ENCODE peak calls at places on chromosomes 1 and 21, in seven cellular contexts. G is IMR-90, E is colonic mucosa, L is heart right ventricle, V is cardiac fibroblast, S is AG04449, O is lower lobe of right lung. I is an unnamed sample.

GRCh38 chr1:149899460-149900284 is at the start of gene BOLA1:
- DNase-seq in G (peak), V (peak), S (no peak), O (peak), E (peak), L (peak), I (peak)

GRCh38 chr1:45205910-45206721 is at the start of gene ZSWIM5:
- DNase-seq in S (no peak), L (peak), E (peak), G (peak), V (peak), O (peak), I (peak)

GRCh38 chr1:3530086-3530930 is 75.8 kb downstream of the ARHGEF16 start:
- DNase-seq in V (no peak), S (no peak), O (no peak), E (peak), L (no peak), G (no peak), I (peak)

GRCh38 chr1:101971309-101971708 is 25.4 kb downstream of the OLFM3 start:
- DNase-seq in V (peak), L (no peak), S (no peak), G (peak), E (no peak), O (no peak), I (no peak)

GRCh38 chr1:160953030-160953429 is 1.6 kb downstream of the ITLN2 start:
- DNase-seq in V (peak), L (no peak), E (no peak), S (no peak), O (no peak), G (no peak), I (peak)

GRCh38 chr1:180208264-180208663 is 21.8 kb upstream of the LHX4 start:
- DNase-seq in V (no peak), L (no peak), G (no peak), O (peak), E (no peak), S (no peak), I (no peak)

GRCh38 chr1:245060684-245061374 is 94.0 kb upstream of the KIF26B start:
- DNase-seq in G (peak), E (peak), V (peak), L (no peak), S (no peak), O (no peak), I (peak)

GRCh38 chr1:17292299-17293198 is 15.4 kb upstream of the PADI4 start:
- DNase-seq in O (no peak), L (no peak), S (no peak), V (no peak), E (no peak), G (no peak), I (no peak)

GRCh38 chr1:119081267-119081666 is 59.2 kb downstream of the WARS2 start:
- DNase-seq in G (peak), V (peak), O (no peak), S (no peak), E (no peak), L (no peak), I (peak)

GRCh38 chr1:55580845-55581332 is 365.7 kb upstream of the USP24 start:
- DNase-seq in O (no peak), E (no peak), V (peak), L (no peak), S (peak), G (peak), I (peak)

GRCh38 chr1:109249654-109250401 is 489 bp downstream of the CELSR2 start:
- DNase-seq in S (no peak), V (no peak), O (no peak), E (no peak), G (no peak), L (no peak), I (no peak)

GRCh38 chr1:46530791-46531409 is 20.5 kb downstream of the KNCN start:
- DNase-seq in S (no peak), E (no peak), O (no peak), L (no peak), G (no peak), V (no peak), I (no peak)

GRCh38 chr1:25148673-25149300 is 83.5 kb downstream of the SYF2 start:
- DNase-seq in E (peak), G (no peak), S (no peak), L (no peak), V (peak), O (no peak), I (no peak)

GRCh38 chr1:53616927-53617326 is 122.0 kb downstream of the GLIS1 start:
- DNase-seq in S (no peak), G (peak), E (no peak), L (no peak), O (no peak), V (no peak), I (peak)

GRCh38 chr1:32636793-32637561 is 13.4 kb downstream of the ZBTB8OS start:
- DNase-seq in S (no peak), V (no peak), L (no peak), O (peak), E (no peak), G (no peak), I (no peak)

GRCh38 chr1:202283379-202283844 is 58.3 kb downstream of the UBE2T start:
- DNase-seq in G (peak), V (peak), E (no peak), S (peak), L (no peak), O (no peak), I (peak)

GRCh38 chr1:36515315-36516138 is 32.8 kb upstream of the CSF3R start:
- DNase-seq in S (no peak), V (no peak), O (no peak), G (no peak), L (no peak), E (no peak), I (no peak)

GRCh38 chr1:198472123-198472522 is 68.4 kb downstream of the ATP6V1G3 start:
- DNase-seq in G (no peak), L (no peak), O (no peak), E (no peak), V (no peak), S (no peak), I (no peak)

GRCh38 chr1:36224537-36225297 is 474 bp downstream of the THRAP3 start:
- DNase-seq in E (peak), S (no peak), G (peak), L (peak), V (peak), O (peak), I (peak)

GRCh38 chr1:197598935-197599334 is 176.3 kb downstream of the DENND1B start:
- DNase-seq in G (no peak), E (no peak), V (no peak), O (no peak), S (no peak), L (no peak), I (no peak)

GRCh38 chr21:26961704-26962103 is 5.2 kb downstream of the ADAMTS5 start:
- DNase-seq in L (no peak), G (no peak), O (no peak), V (no peak), S (no peak), E (peak), I (no peak)

GRCh38 chr1:15702722-15703550 is 18.8 kb downstream of the PLEKHM2 start:
- DNase-seq in G (peak), E (no peak), O (no peak), V (no peak), L (no peak), S (no peak), I (no peak)
- TF ChIP-seq CTCF in G (peak), E (no peak), O (peak), V (peak), L (no peak), S (peak), I (peak)

DNA sequence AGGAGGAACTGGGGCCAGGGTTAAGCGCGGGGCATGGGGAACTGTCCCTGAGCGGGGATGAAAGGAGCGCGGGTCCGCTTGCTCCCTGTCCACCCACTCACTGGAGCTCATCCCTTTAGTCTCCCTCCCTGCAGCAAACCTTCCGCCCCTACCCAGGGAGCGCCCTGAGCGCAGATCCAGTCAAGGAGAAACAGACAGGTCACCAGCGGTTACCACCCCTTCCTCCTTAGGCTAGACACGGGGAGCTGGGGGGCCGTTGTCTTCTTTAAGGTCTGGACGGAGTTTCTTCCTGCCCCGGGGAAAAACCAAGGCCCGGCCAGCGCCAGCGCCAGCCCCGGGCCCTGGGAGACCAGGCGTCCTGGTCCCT is 966 bp downstream of the WNT4 start:
- DNase-seq in E (no peak), O (no peak), V (no peak), G (no peak), L (no peak), S (no peak), I (no peak)
- H3K4me3 ChIP-seq in E (peak), O (peak), V (no peak), G (no peak), L (no peak), S (no peak), I (no peak)

DNA sequence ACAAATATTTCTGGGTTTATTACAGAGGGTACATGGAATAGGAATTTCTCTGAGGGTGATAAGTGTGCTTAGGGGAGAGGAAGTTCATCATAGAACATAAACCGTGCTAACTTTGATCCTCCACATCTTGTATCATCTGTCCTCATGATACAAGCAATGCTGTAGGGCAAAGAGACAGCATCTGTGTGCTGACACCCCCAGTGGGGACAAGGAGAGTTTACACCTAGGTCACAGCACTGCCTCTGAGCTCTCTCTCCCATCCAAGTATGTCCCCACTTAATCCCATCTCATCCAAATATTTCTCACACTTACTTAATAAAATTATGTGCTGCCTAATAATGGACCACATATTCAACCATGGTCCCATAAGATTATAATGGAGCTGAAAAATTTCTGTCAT is 4.3 kb upstream of the TEDDM1 start:
- DNase-seq in G (no peak), V (no peak), S (no peak), L (no peak), E (no peak), O (no peak), I (no peak)
- TF ChIP-seq CTCF in G (no peak), V (no peak), S (no peak), L (no peak), E (no peak), O (no peak), I (peak)

GRCh38 chr1:107691542-107691941 is 273.4 kb downstream of the VAV3 start:
- DNase-seq in V (no peak), E (no peak), G (no peak), O (no peak), L (no peak), S (no peak), I (no peak)
- H3K4me3 ChIP-seq in V (no peak), E (no peak), G (no peak), O (no peak), L (no peak), S (no peak), I (no peak)

DNA sequence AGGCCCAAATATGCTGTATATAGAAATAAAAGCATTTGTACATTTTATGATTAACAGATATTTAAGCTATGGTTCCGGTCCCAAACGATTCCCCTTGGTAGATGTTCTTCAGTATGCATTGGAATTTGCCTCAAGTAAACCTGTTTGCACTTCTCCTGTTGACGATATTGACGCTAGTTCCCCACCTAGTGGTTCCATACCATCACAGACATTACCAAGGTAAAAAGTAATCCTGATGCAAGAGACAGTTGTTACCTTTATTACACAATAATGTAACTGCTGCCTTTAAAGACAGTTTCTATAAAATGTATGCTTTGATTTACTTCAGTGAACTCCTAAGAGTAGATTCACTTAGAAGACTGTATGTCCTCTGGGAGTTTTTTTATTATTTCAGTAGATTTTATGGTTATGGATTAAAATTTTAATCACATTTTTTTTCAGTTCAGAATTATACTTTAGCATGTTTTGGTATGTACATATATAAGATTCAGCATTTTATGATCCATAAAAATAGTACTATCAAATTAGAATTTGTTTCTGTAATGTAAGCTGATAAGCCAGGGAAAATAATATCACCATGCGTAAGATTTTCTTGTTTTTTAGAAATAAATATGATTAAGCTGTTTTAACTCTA is 96.5 kb downstream of the USP25 start:
- DNase-seq in E (peak), S (no peak), L (peak), G (peak), V (peak), O (no peak), I (peak)
- TF ChIP-seq CTCF in E (peak), S (peak), L (peak), G (peak), V (peak), O (peak), I (peak)

GRCh38 chr1:30189818-30190480 is 533.4 kb downstream of the MATN1 start:
- DNase-seq in V (no peak), G (no peak), S (no peak), L (no peak), O (no peak), E (no peak), I (no peak)

GRCh38 chr1:30188329-30188728 is 535.1 kb downstream of the MATN1 start:
- DNase-seq in S (no peak), G (no peak), L (no peak), V (no peak), E (no peak), O (no peak), I (no peak)

GRCh38 chr1:30190481-30191153 is 532.8 kb downstream of the MATN1 start:
- DNase-seq in L (no peak), V (no peak), G (no peak), S (no peak), O (no peak), E (no peak), I (no peak)

GRCh38 chr1:30187413-30188023 is 535.9 kb downstream of the MATN1 start:
- DNase-seq in E (no peak), L (no peak), S (no peak), V (no peak), G (no peak), O (no peak), I (no peak)

DNA sequence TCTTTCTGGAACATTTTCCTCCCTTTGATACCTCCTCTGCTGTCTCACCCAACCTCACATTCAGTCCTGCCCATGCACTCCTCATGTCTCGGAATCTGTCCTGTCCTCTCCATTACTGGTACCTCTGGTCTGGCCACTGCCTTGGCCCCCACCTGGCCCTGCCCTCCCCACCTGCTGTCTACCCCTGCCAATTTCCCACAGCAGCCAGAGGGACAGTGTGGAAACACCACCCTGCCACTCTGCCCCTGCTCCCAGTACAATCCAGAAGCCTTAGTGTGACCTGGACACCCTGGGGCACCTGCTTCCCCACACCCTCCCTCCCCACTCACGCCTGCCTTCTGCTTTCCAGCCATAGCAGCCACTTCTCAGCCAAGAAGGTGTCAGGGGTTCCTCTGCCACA is 534.4 kb downstream of the MATN1 start:
- DNase-seq in G (no peak), O (no peak), E (no peak), V (no peak), S (no peak), L (no peak), I (no peak)
- H3K4me3 ChIP-seq in G (no peak), O (no peak), E (no peak), V (no peak), S (no peak), L (no peak), I (no peak)

GRCh38 chr1:156584813-156585212 is 5.3 kb downstream of the TTC24 start:
- DNase-seq in E (no peak), V (no peak), G (no peak), L (no peak), O (no peak), S (no peak), I (no peak)
- TF ChIP-seq CTCF in E (no peak), V (peak), G (peak), L (no peak), O (no peak), S (peak), I (no peak)

GRCh38 chr1:209768354-209768774 is 12.5 kb downstream of the TRAF3IP3 start:
- DNase-seq in V (no peak), G (no peak), S (no peak), E (peak), O (no peak), L (no peak), I (no peak)
- H3K4me3 ChIP-seq in V (no peak), G (no peak), S (no peak), E (peak), O (peak), L (no peak), I (no peak)

DNA sequence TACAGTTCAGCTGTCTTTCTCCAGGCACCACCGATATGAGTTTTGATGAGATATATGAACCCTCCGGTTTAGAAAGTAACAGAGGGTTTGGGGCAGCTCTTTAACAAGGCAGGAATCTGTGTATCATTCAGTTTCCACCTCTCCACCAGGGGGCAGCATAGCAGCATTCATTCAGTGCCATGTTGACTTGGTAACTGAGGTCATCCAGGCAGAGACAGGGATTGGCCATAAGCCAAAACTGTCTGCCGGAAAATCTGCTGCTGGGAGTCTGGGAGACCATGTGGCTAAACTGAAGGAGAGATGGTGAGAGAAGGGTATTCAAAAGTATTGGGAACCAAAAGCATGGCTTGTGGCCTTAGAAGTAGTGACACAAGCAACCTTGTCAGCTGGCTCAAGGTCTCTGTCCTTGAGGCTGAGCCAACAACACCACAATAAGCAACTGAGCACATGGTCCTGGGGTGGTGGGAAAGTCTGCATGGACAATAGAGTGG is 98.5 kb downstream of the LMX1A start:
- DNase-seq in G (peak), S (no peak), E (peak), L (peak), O (peak), V (peak), I (peak)
- TF ChIP-seq CTCF in G (peak), S (peak), E (peak), L (peak), O (peak), V (peak), I (peak)

I was measured in fibroblast of the aortic adventitia.